ENCODE peak calls at places on chromosomes 7 and 10, in seven cellular contexts. C is IMR-90, X is H9, W is mesenchymal stem cell, E is H1, V is trophoblast cell, H is mesendoderm. G is an unnamed sample.

GRCh38 chr7:158280467-158281154 is 307.0 kb downstream of the PTPRN2 start:
- DNase-seq in X (peak), E (no peak), C (no peak), W (no peak), V (no peak), H (no peak), G (no peak)

GRCh38 chr10:91006001-91006751 is 85.3 kb upstream of the ANKRD1 start:
- DNase-seq in V (peak), W (peak), C (peak), E (no peak), H (peak), X (no peak), G (peak)

GRCh38 chr7:92761391-92762098 is 74.8 kb downstream of the CDK6 start:
- DNase-seq in W (peak), H (no peak), X (no peak), E (no peak), C (no peak), V (no peak), G (no peak)

GRCh38 chr10:71075759-71076472 is 136.5 kb upstream of the UNC5B start:
- DNase-seq in X (peak), E (no peak), V (no peak), H (no peak), W (no peak), C (no peak), G (no peak)

GRCh38 chr7:24717694-24718320 is 39.5 kb downstream of the GSDME start:
- DNase-seq in E (no peak), H (no peak), X (no peak), C (no peak), V (no peak), W (no peak), G (no peak)

GRCh38 chr10:76397957-76398665 is 966.7 kb downstream of the LRMDA start:
- DNase-seq in E (no peak), X (no peak), H (no peak), C (no peak), V (no peak), W (no peak), G (no peak)

GRCh38 chr7:66013938-66014337 is 31.9 kb upstream of the GUSB start:
- DNase-seq in H (peak), V (peak), W (peak), E (peak), X (peak), C (peak), G (peak)

GRCh38 chr7:133730360-133730759 is 396.8 kb upstream of the LRGUK start:
- DNase-seq in H (no peak), E (no peak), X (no peak), W (no peak), C (peak), V (no peak), G (no peak)

GRCh38 chr7:131183611-131184119 is 144.0 kb upstream of the MKLN1 start:
- DNase-seq in C (peak), E (no peak), H (no peak), W (no peak), X (no peak), V (no peak), G (no peak)

GRCh38 chr10:104329754-104330153 is 8.5 kb downstream of the ITPRIP start:
- DNase-seq in E (no peak), W (peak), X (no peak), C (peak), H (no peak), V (peak), G (no peak)

GRCh38 chr7:122303971-122304603 is 463 bp downstream of the FEZF1 start:
- DNase-seq in V (peak), E (no peak), C (no peak), H (peak), W (no peak), X (peak), G (no peak)

GRCh38 chr7:93902777-93903423 is 3.5 kb upstream of the GNGT1 start:
- DNase-seq in V (peak), E (no peak), X (peak), C (peak), W (peak), H (peak), G (peak)

DNA sequence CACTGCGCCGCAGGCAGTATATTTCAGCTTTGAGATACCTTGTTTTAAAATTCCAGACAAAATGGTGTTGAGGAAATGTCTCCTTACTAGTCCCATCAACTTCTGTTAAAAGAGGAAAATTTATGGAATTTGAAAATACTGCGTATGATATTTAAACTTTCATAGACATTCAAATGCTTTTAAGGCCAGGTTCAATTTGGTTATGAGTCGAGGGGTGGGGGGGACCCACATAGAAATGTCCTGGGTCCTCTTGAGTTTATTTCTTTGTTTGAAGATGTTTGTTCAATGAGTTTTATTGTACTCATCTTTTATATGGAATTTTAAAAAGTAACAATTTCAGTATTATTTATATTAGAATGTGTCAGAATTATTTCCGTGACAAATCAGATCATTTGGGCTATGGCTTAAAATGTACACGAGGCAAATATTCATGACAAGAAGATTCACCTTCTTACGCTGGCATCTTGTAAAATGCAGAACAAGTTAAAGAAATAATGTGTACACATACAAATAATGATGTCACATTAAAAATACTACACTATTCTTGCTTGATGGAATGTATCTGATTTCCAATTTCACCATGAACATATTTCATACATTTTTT is 1.3 kb downstream of the IKZF1 start:
- DNase-seq in H (no peak), V (no peak), W (no peak), E (no peak), C (no peak), X (no peak), G (no peak)
- H2BK5ac ChIP-seq in H (no peak), V (no peak), W (no peak), E (no peak), C (no peak), X (no peak), G (no peak)

GRCh38 chr7:51082096-51082840 is 234.3 kb downstream of the COBL start:
- DNase-seq in V (peak), H (no peak), E (no peak), C (no peak), W (no peak), X (no peak), G (no peak)
- H2BK5ac ChIP-seq in V (no peak), H (no peak), E (peak), C (no peak), W (no peak), X (no peak), G (no peak)

DNA sequence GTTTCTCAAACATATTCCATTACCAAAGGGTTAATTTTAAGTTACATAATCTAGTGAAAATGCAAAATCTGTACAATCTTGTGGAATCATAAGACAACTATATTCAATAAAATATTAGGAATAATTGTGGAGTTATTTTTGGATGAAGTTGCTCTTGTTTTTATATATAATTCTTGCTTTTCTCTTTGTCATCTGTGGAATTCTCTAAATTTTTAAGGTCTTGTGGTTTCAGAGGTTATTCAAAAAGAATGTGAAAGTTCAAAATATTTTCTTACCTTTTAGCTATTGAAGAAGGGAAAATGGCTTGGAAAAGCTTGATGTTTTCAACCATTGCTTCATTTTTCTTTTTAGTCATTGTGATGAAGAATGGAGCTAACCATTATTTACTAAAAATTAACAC is 552.1 kb downstream of the TFEC start:
- DNase-seq in E (no peak), V (no peak), W (no peak), C (no peak), X (no peak), H (no peak), G (no peak)
- H2BK5ac ChIP-seq in E (no peak), V (no peak), W (no peak), C (no peak), X (no peak), H (no peak), G (no peak)

DNA sequence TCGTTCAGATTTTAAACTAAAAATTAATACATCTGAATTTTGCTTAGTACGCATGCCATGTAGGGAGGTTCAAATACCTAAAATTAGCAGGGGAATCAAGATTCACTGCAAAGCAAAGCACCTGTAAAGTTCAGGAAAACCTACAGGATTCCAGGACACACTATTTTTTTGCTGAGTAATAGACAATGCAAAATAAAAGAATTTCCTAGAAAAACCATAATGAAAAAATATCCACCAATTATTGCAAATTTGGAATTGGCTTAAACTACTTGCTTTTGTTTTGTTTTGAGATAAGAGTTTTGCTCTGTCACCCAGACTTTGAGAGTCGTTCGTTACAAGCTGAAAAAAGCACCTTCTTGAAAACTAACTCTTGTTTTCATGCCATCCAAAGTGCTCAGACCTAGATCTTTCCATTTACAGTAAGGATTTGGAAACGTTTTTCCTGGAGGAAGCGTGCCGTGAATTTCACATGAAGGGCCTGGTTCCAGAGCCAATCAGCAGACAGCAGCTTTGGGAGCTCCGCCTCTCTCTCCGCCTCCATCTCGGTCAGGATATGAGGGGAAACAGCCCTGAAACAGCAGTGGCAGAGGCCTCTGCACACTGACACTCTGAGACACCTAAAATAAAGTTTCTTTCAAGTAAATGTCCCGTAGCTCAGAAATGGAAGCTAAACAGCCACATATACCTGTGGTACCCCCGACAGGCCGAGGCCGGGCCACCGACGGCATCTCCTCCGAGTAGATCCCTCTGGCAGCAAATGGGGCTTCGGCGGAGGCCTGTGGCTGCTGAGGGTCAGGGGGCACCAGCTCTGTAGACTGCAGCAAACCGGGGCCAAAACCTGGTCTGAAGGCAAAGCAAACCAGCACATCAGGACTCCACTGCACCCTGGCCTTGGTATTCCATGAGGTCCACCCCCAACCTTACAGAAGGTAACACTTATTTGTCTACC is 45.9 kb upstream of the ATP6V0A4 start:
- DNase-seq in X (peak), E (no peak), W (no peak), V (no peak), H (peak), C (no peak), G (no peak)
- H2BK5ac ChIP-seq in X (no peak), E (no peak), W (no peak), V (no peak), H (no peak), C (no peak), G (no peak)

GRCh38 chr7:56083150-56083785 is 9.5 kb downstream of the PHKG1 start:
- DNase-seq in E (no peak), X (no peak), C (no peak), H (no peak), W (no peak), V (no peak), G (no peak)
- H2BK5ac ChIP-seq in E (no peak), X (no peak), C (no peak), H (no peak), W (no peak), V (no peak), G (peak)

DNA sequence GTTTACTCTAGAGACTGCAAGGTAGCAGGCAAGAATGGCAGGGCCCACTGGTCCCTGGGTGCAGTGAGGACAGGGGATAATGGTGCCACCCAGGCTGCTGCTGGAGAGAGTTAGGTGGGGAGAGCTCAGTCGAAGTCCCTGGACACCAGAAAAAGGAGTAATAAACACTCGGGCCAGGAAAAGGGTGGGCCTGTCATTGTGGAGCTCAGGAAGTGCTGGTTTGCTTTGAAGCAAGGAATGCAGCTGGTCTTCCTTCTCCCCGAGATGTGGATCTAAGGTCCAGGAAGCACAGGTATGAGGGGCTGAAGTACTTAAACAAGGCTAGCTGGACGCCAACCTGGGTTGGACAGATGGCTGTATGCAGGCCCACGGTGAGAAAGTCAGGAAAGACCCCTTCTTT is 75.2 kb upstream of the JCAD start:
- DNase-seq in W (no peak), H (no peak), E (no peak), X (no peak), V (no peak), C (no peak), G (no peak)
- H2BK5ac ChIP-seq in W (no peak), H (no peak), E (no peak), X (no peak), V (no peak), C (no peak), G (no peak)